ENCODE peak calls at places on chromosome 12, in four cellular contexts. U is suprapubic skin, L is astrocyte of the spinal cord, F is tibial artery. A is an unnamed sample.

GRCh38 chr12:92193063-92193462 is 47.4 kb upstream of the BTG1 start:
- DNase-seq in U (no peak), L (no peak), F (no peak), A (no peak)

GRCh38 chr12:104866286-104866685 is 91.8 kb downstream of the SLC41A2 start:
- DNase-seq in U (no peak), L (peak; percentile 82), F (peak; percentile 44), A (no peak)

GRCh38 chr12:56449622-56449984 is 377 bp upstream of the TIMELESS start:
- DNase-seq in U (no peak), L (no peak), F (no peak), A (no peak)

GRCh38 chr12:73361156-73361866 is 1089.1 kb downstream of the TRHDE start:
- DNase-seq in U (no peak), L (no peak), F (no peak), A (no peak)

GRCh38 chr12:76883826-76884225 is 5.0 kb upstream of the CSRP2 start:
- DNase-seq in U (no peak), L (peak; percentile 44), F (no peak), A (no peak)

GRCh38 chr12:607541-608001 is 55.7 kb downstream of the NINJ2 start:
- DNase-seq in U (no peak), L (no peak), F (peak; percentile 39), A (no peak)

GRCh38 chr12:131604146-131604844 is 106.6 kb upstream of the SFSWAP start:
- DNase-seq in U (no peak), L (no peak), F (no peak), A (no peak)

GRCh38 chr12:14960548-14961465 is 594 bp downstream of the ARHGDIB start:
- DNase-seq in U (no peak), L (peak; percentile 32), F (peak; percentile 39), A (peak; percentile 52)

GRCh38 chr12:109304485-109304884 is 4.6 kb downstream of the FOXN4 start:
- DNase-seq in U (no peak), L (no peak), F (no peak), A (no peak)

GRCh38 chr12:613996-614726 is 49.1 kb downstream of the NINJ2 start:
- DNase-seq in U (no peak), L (peak; percentile 23), F (no peak), A (no peak)

GRCh38 chr12:11666651-11667050 is 17.2 kb downstream of the ETV6 start:
- DNase-seq in U (no peak), L (no peak), F (no peak), A (no peak)

GRCh38 chr12:106089935-106090334 is 48.8 kb downstream of the NUAK1 start:
- DNase-seq in U (no peak), L (no peak), F (peak; percentile 66), A (no peak)

GRCh38 chr12:120438495-120439198 is 734 bp downstream of the COX6A1 start:
- DNase-seq in U (no peak), L (no peak), F (no peak), A (no peak)

GRCh38 chr12:52907092-52907810 is 2.4 kb upstream of the KRT8 start:
- DNase-seq in U (no peak), L (peak; percentile 23), F (peak; percentile 35), A (no peak)

GRCh38 chr12:12024958-12025682 is 45.6 kb upstream of the BCL2L14 start:
- DNase-seq in U (no peak), L (no peak), F (no peak), A (no peak)

GRCh38 chr12:39603065-39603464 is 16.5 kb downstream of the ABCD2 start:
- DNase-seq in U (no peak), L (no peak), F (no peak), A (no peak)

GRCh38 chr12:69602954-69603353 is 7.8 kb downstream of the LRRC10 start:
- DNase-seq in U (no peak), L (no peak), F (no peak), A (no peak)

GRCh38 chr12:100075598-100075997 is 67.1 kb downstream of the BLTP3B start:
- DNase-seq in U (no peak), L (no peak), F (no peak), A (no peak)
- TF ChIP-seq CTCF in U (no peak), L (no peak), F (no peak), A (no peak)

GRCh38 chr12:75489187-75489586 is 8.6 kb downstream of the GLIPR1 start:
- DNase-seq in U (no peak), L (no peak), F (no peak), A (no peak)

GRCh38 chr12:75487310-75487709 is 6.8 kb downstream of the GLIPR1 start:
- DNase-seq in U (no peak), L (no peak), F (no peak), A (no peak)

GRCh38 chr12:75489613-75490210 is 9.2 kb downstream of the GLIPR1 start:
- DNase-seq in U (no peak), L (peak; percentile 61), F (no peak), A (no peak)

GRCh38 chr12:75491169-75491568 is 10.6 kb downstream of the GLIPR1 start:
- DNase-seq in U (no peak), L (no peak), F (no peak), A (no peak)

DNA sequence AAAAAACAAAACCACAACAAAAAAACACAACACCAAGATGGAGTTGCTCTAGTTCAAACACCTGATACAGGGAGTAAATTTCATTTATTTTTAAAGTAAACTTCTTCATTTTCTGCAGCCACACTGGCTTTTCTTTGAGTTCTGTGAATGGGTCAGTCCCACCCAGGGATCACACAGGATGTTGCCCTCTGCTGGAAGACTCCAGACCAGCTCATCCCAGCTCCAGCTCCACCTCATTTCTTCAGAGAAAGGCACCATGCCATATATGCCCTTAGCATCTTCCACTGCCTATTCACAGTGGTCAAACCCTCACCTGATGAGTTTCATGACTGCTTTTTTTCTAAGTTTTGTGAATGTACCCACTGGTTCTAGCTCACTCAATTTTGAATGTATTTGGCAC is 8.0 kb downstream of the GLIPR1 start:
- DNase-seq in U (no peak), L (peak; percentile 49), F (no peak), A (no peak)
- TF ChIP-seq CTCF in U (no peak), L (peak; percentile 64), F (peak; percentile 19), A (peak; percentile 60)

GRCh38 chr12:112112423-112113132 is 4.0 kb upstream of the NAA25 start:
- DNase-seq in U (peak; percentile 52), L (no peak), F (no peak), A (no peak)
- TF ChIP-seq CTCF in U (no peak), L (no peak), F (no peak), A (no peak)

DNA sequence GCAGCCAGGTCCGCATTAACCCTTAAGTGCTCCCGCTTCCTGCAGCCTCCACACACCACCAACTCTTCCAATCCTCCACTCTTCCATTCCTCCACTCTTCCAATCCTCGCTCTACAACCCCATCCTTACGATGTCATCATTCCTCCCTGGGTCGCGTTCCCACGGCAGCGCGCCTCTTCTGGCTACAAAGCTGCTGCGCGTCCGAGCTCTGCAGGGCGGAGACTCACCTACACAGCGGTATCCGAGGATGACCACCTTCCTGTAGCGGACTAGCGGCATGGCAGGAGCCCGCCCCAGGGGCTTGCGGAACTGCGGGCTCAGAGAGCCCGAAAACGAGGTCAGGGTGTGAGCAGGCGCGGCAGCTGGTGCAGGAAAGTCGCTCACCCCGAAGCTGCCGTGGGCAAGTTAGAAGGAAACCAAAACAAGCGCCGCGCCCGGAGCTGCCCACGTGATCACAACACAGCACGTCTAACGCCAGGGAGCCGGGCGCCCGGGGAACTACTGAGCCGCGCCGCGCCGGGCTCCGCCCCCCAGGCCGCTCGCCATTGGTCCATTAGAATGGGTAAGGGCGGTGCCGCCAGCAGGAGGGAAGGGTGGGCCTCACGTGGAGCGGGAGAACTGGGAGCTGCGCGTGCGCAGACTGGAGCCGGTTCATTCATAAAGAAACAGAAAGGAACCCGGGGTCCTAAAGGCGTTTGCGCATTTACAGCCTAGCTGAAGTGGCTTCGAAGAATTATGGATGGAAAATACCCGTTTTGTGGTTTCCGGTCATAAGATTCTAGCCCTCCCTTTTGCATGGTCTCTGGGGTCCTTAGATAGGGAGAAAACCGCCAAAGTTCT is at the start of gene RHEBL1:
- DNase-seq in U (peak; percentile 99), L (peak; percentile 96), F (peak; percentile 99), A (peak; percentile 98)
- TF ChIP-seq CTCF in U (no peak), L (peak; percentile 9), F (no peak), A (peak; percentile 13)

A was measured in CD14-positive monocyte.